ENCODE peak calls at places on chromosomes 7 and 10, in seven cellular contexts. P is activated CD4-positive, alpha-beta T cell treated with anti-CD3 and anti-CD28 coated beads for 24 hours; L is cardiac fibroblast; T is tibial nerve; I is cardiac septum; N is ELF-1; M is HT1080. K is an unnamed sample.

GRCh38 chr7:157021893-157022680 is 11.6 kb upstream of the MNX1 start:
- DNase-seq in P (no peak), L (no peak), T (no peak), I (no peak), N (peak), M (no peak), K (no peak)

GRCh38 chr10:107056160-107056559 is 108.3 kb downstream of the SORCS1 start:
- DNase-seq in P (no peak), L (no peak), T (no peak), I (no peak), N (no peak), M (no peak), K (no peak)

GRCh38 chr7:27113991-27114866 is 11.7 kb upstream of the HOXA2 start:
- DNase-seq in P (no peak), L (no peak), T (no peak), I (no peak), N (peak), M (no peak), K (peak)

GRCh38 chr7:148045521-148045920 is 545.0 kb upstream of the C7orf33 start:
- DNase-seq in P (no peak), L (no peak), T (no peak), I (no peak), N (no peak), M (no peak), K (no peak)

GRCh38 chr7:81527651-81528050 is 242.2 kb downstream of the HGF start:
- DNase-seq in P (no peak), L (no peak), T (no peak), I (no peak), N (no peak), M (peak), K (no peak)

GRCh38 chr10:27947513-27947912 is 51.4 kb downstream of the ODAD2 start:
- DNase-seq in P (no peak), L (no peak), T (no peak), I (no peak), N (no peak), M (no peak), K (no peak)

GRCh38 chr10:114392112-114392835 is 12.0 kb downstream of the AFAP1L2 start:
- DNase-seq in P (no peak), L (no peak), T (no peak), I (no peak), N (no peak), M (no peak), K (peak)

GRCh38 chr7:22564511-22565045 is 64.6 kb upstream of the STEAP1B start:
- DNase-seq in P (no peak), L (peak), T (peak), I (no peak), N (peak), M (peak), K (peak)

GRCh38 chr10:14476641-14477407 is 146.1 kb upstream of the FRMD4A start:
- DNase-seq in P (no peak), L (no peak), T (no peak), I (no peak), N (no peak), M (peak), K (no peak)

GRCh38 chr10:79487296-79488194 is 24.8 kb upstream of the EIF5AL1 start:
- DNase-seq in P (no peak), L (peak), T (peak), I (no peak), N (peak), M (peak), K (peak)

GRCh38 chr7:6691609-6692106 is 15.1 kb downstream of the ZNF12 start:
- DNase-seq in P (no peak), L (peak), T (no peak), I (no peak), N (peak), M (peak), K (peak)

GRCh38 chr10:129868470-129869035 is 95.5 kb downstream of the EBF3 start:
- DNase-seq in P (no peak), L (no peak), T (no peak), I (no peak), N (no peak), M (no peak), K (no peak)

GRCh38 chr10:64271508-64271907 is 750.3 kb downstream of the REEP3 start:
- DNase-seq in P (no peak), L (no peak), T (no peak), I (no peak), N (peak), M (no peak), K (no peak)

GRCh38 chr10:31219321-31219720 is 99.7 kb upstream of the ZEB1 start:
- DNase-seq in P (no peak), L (no peak), T (no peak), I (no peak), N (no peak), M (no peak), K (no peak)

GRCh38 chr10:58546722-58547121 is 34.0 kb downstream of the BICC1 start:
- DNase-seq in P (no peak), L (no peak), T (no peak), I (no peak), N (no peak), M (no peak), K (no peak)

GRCh38 chr10:121509776-121510175 is 88.5 kb downstream of the FGFR2 start:
- DNase-seq in P (no peak), L (no peak), T (no peak), I (no peak), N (no peak), M (no peak), K (no peak)

GRCh38 chr7:96710544-96710943 is 898 bp upstream of the SEM1 start:
- DNase-seq in P (no peak), L (no peak), T (no peak), I (no peak), N (no peak), M (no peak), K (no peak)

GRCh38 chr10:104435822-104436221 is 82.2 kb downstream of the CFAP58 start:
- DNase-seq in P (no peak), L (no peak), T (no peak), I (no peak), N (no peak), M (peak), K (no peak)

GRCh38 chr10:92305133-92306072 is 14.4 kb downstream of the MARCHF5 start:
- DNase-seq in P (no peak), L (no peak), T (no peak), I (no peak), N (no peak), M (no peak), K (no peak)

GRCh38 chr7:135862586-135863361 is 114.2 kb upstream of the FAM180A start:
- DNase-seq in P (no peak), L (no peak), T (no peak), I (no peak), N (peak), M (no peak), K (no peak)

GRCh38 chr10:125102216-125102615 is 58.1 kb downstream of the CTBP2 start:
- DNase-seq in P (no peak), L (peak), T (no peak), I (peak), N (no peak), M (peak), K (no peak)

GRCh38 chr10:62422068-62422590 is 48.0 kb downstream of the ZNF365 start:
- DNase-seq in P (no peak), L (peak), T (no peak), I (no peak), N (no peak), M (peak), K (no peak)

GRCh38 chr10:75034714-75035258 is 76.7 kb upstream of the SAMD8 start:
- DNase-seq in P (no peak), L (no peak), T (no peak), I (no peak), N (no peak), M (no peak), K (no peak)

GRCh38 chr7:27068316-27068715 is 27.5 kb downstream of the HOXA1 start:
- DNase-seq in P (no peak), L (no peak), T (no peak), I (no peak), N (no peak), M (no peak), K (no peak)

GRCh38 chr7:5357951-5358350 is 65.7 kb downstream of the TNRC18 start:
- DNase-seq in P (no peak), L (no peak), T (no peak), I (no peak), N (peak), M (no peak), K (no peak)

GRCh38 chr7:147199868-147200267 is 1083.3 kb downstream of the CNTNAP2 start:
- DNase-seq in P (no peak), L (no peak), T (no peak), I (no peak), N (no peak), M (no peak), K (no peak)

GRCh38 chr7:35617076-35617475 is 77.9 kb downstream of the HERPUD2 start:
- DNase-seq in P (no peak), L (peak), T (no peak), I (no peak), N (no peak), M (no peak), K (no peak)

GRCh38 chr7:13411151-13411550 is 578.3 kb downstream of the ETV1 start:
- DNase-seq in P (no peak), L (no peak), T (no peak), I (no peak), N (no peak), M (no peak), K (no peak)

GRCh38 chr10:110764378-110764777 is 107.3 kb upstream of the PDCD4 start:
- DNase-seq in P (no peak), L (no peak), T (no peak), I (peak), N (no peak), M (no peak), K (no peak)

GRCh38 chr10:17257466-17258321 is 29.7 kb downstream of the VIM start:
- DNase-seq in P (peak), L (peak), T (peak), I (no peak), N (peak), M (peak), K (peak)

GRCh38 chr7:34155225-34155908 is 250.0 kb downstream of the BMPER start:
- DNase-seq in P (no peak), L (peak), T (peak), I (no peak), N (no peak), M (peak), K (no peak)

GRCh38 chr7:108181073-108181985 is 51.2 kb upstream of the LAMB4 start:
- DNase-seq in P (no peak), L (peak), T (peak), I (no peak), N (peak), M (peak), K (peak)

GRCh38 chr7:97731736-97732370 is at the start of gene TAC1:
- DNase-seq in P (no peak), L (peak), T (peak), I (no peak), N (peak), M (no peak), K (no peak)

GRCh38 chr7:151083071-151083823 is at the start of gene TMUB1:
- DNase-seq in P (peak), L (peak), T (peak), I (peak), N (peak), M (no peak), K (peak)

GRCh38 chr7:110007316-110007910 is 1083.5 kb upstream of the LRRN3 start:
- DNase-seq in P (no peak), L (no peak), T (no peak), I (no peak), N (no peak), M (no peak), K (no peak)

GRCh38 chr7:22911889-22912288 is 89.2 kb upstream of the TOMM7 start:
- DNase-seq in P (no peak), L (peak), T (no peak), I (no peak), N (no peak), M (no peak), K (no peak)

GRCh38 chr7:4144171-4144701 is 537.9 kb upstream of the FOXK1 start:
- DNase-seq in P (no peak), L (no peak), T (no peak), I (no peak), N (peak), M (no peak), K (no peak)

GRCh38 chr7:98802088-98802780 is 67.6 kb downstream of the TMEM130 start:
- DNase-seq in P (no peak), L (peak), T (peak), I (no peak), N (peak), M (peak), K (no peak)

GRCh38 chr7:157568785-157569584 is 232.2 kb downstream of the DNAJB6 start:
- DNase-seq in P (peak), L (peak), T (peak), I (peak), N (peak), M (no peak), K (peak)

K was measured in endothelial cell of umbilical vein.